ENCODE peak calls at places on chromosome 1, in four cellular contexts. S is astrocyte of the spinal cord, N is cardiac fibroblast, F is RWPE2. E is an unnamed sample.

GRCh38 chr1:63453232-63453631 is 69.8 kb downstream of the ITGB3BP start:
- DNase-seq in S (no peak), N (no peak), F (no peak), E (no peak)

GRCh38 chr1:116762281-116762680 is 8.1 kb downstream of the CD2 start:
- DNase-seq in S (no peak), N (no peak), F (no peak), E (no peak)

GRCh38 chr1:1415751-1416150 is 5.3 kb downstream of the ANKRD65 start:
- DNase-seq in S (no peak), N (no peak), F (no peak), E (no peak)

GRCh38 chr1:11740258-11741192 is 4.6 kb downstream of the AGTRAP start:
- DNase-seq in S (no peak), N (no peak), F (no peak), E (no peak)

GRCh38 chr1:228809621-228810313 is 74.5 kb downstream of the RHOU start:
- DNase-seq in S (no peak), N (no peak), F (no peak), E (no peak)

GRCh38 chr1:206589206-206589605 is 23.1 kb downstream of the EIF2D start:
- DNase-seq in S (peak; percentile 92), N (peak; percentile 96), F (no peak), E (no peak)

GRCh38 chr1:204314893-204315735 is 44.6 kb downstream of the PLEKHA6 start:
- DNase-seq in S (no peak), N (no peak), F (no peak), E (no peak)

GRCh38 chr1:200916681-200917080 is 22.0 kb downstream of the INAVA start:
- DNase-seq in S (no peak), N (no peak), F (no peak), E (no peak)

GRCh38 chr1:153612755-153613331 is at the start of gene S100A16:
- DNase-seq in S (peak; percentile 71), N (peak; percentile 79), F (peak; percentile 89), E (no peak)

GRCh38 chr1:224183591-224184312 is 712 bp downstream of the DEGS1 start:
- DNase-seq in S (peak; percentile 71), N (peak; percentile 60), F (no peak), E (peak; percentile 85)

GRCh38 chr1:208374391-208374941 is 130.3 kb upstream of the PLXNA2 start:
- DNase-seq in S (peak; percentile 62), N (no peak), F (no peak), E (no peak)

GRCh38 chr1:8394456-8395321 is 76.8 kb downstream of the SLC45A1 start:
- DNase-seq in S (peak; percentile 93), N (peak; percentile 91), F (no peak), E (no peak)

GRCh38 chr1:245599413-245600174 is 444.8 kb downstream of the KIF26B start:
- DNase-seq in S (peak; percentile 88), N (peak; percentile 98), F (no peak), E (no peak)

GRCh38 chr1:61645476-61645875 is 79.5 kb downstream of the TM2D1 start:
- DNase-seq in S (no peak), N (no peak), F (no peak), E (no peak)

GRCh38 chr1:239912471-239912870 is 179.2 kb upstream of the FMN2 start:
- DNase-seq in S (peak; percentile 4), N (peak; percentile 7), F (no peak), E (no peak)

GRCh38 chr1:206694551-206695124 is 9.9 kb downstream of the MAPKAPK2 start:
- DNase-seq in S (no peak), N (no peak), F (no peak), E (no peak)

GRCh38 chr1:228837817-228838716 is 102.8 kb downstream of the RHOU start:
- DNase-seq in S (peak; percentile 96), N (peak; percentile 95), F (peak; percentile 65), E (no peak)

GRCh38 chr1:26278835-26279597 is 870 bp upstream of the SH3BGRL3 start:
- DNase-seq in S (peak; percentile 42), N (peak; percentile 49), F (no peak), E (no peak)

GRCh38 chr1:225070972-225071371 is 141.5 kb downstream of the DNAH14 start:
- DNase-seq in S (no peak), N (no peak), F (no peak), E (no peak)

GRCh38 chr1:48619529-48619928 is 147.5 kb upstream of the SPATA6 start:
- DNase-seq in S (peak; percentile 5), N (no peak), F (peak; percentile 60), E (no peak)

GRCh38 chr1:187408217-187409004 is 579.7 kb downstream of the PLA2G4A start:
- DNase-seq in S (peak; percentile 56), N (peak; percentile 52), F (no peak), E (no peak)

GRCh38 chr1:154819628-154820590 is 50.2 kb downstream of the KCNN3 start:
- DNase-seq in S (no peak), N (peak; percentile 10), F (no peak), E (peak; percentile 35)

GRCh38 chr1:203124011-203124410 is 3.5 kb upstream of the ADORA1 start:
- DNase-seq in S (no peak), N (no peak), F (no peak), E (no peak)

GRCh38 chr1:7583291-7584096 is 187.6 kb upstream of the VAMP3 start:
- DNase-seq in S (no peak), N (no peak), F (peak; percentile 33), E (no peak)

GRCh38 chr1:20063861-20064292 is 6.1 kb upstream of the PLA2G5 start:
- DNase-seq in S (peak; percentile 80), N (peak; percentile 53), F (no peak), E (no peak)

GRCh38 chr1:33176362-33176850 is 5.4 kb downstream of the TRIM62 start:
- DNase-seq in S (no peak), N (peak; percentile 20), F (no peak), E (no peak)

GRCh38 chr1:14835725-14836124 is 237.2 kb downstream of the KAZN start:
- DNase-seq in S (peak; percentile 23), N (peak; percentile 42), F (no peak), E (no peak)

GRCh38 chr1:193629875-193630274 is 443.5 kb upstream of the B3GALT2 start:
- DNase-seq in S (no peak), N (peak; percentile 60), F (no peak), E (no peak)

GRCh38 chr1:212287261-212287895 is 2.2 kb downstream of the PPP2R5A start:
- DNase-seq in S (no peak), N (no peak), F (no peak), E (no peak)

GRCh38 chr1:42740756-42741580 is 932 bp upstream of the CLDN19 start:
- DNase-seq in S (no peak), N (no peak), F (no peak), E (no peak)

GRCh38 chr1:85200367-85200869 is 398 bp downstream of the SYDE2 start:
- DNase-seq in S (peak; percentile 13), N (no peak), F (peak; percentile 59), E (no peak)

GRCh38 chr1:41754540-41754939 is 164.2 kb downstream of the HIVEP3 start:
- DNase-seq in S (no peak), N (no peak), F (no peak), E (no peak)

GRCh38 chr1:235736263-235736662 is 86.7 kb upstream of the GNG4 start:
- DNase-seq in S (no peak), N (no peak), F (no peak), E (no peak)

GRCh38 chr1:51768971-51769601 is 109.4 kb downstream of the NRDC start:
- DNase-seq in S (peak; percentile 76), N (peak; percentile 86), F (no peak), E (no peak)

GRCh38 chr1:55329826-55330432 is 114.8 kb upstream of the USP24 start:
- DNase-seq in S (no peak), N (no peak), F (no peak), E (no peak)

GRCh38 chr1:1173793-1174415 is at the start of gene TTLL10:
- DNase-seq in S (no peak), N (no peak), F (peak; percentile 54), E (peak; percentile 45)

DNA sequence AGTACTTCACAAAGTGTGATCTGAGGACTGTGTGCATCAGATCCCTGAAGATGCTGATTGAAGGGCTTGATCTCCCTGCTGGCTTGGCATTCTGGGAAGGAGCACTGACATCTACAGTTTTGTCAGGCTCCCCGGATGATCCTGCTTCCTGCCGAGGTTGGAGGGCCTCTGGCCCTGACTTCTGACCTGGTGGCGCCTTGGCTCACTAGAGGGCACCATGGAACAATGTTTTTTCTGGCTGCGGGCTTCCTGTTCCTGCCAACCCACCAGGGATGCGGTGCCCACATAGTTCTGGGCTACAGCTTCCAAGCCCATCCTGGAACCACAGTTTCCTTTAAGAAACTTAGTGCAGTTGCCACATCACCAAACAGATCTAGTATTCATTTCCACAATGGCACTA is 38.8 kb upstream of the RASAL2 start:
- DNase-seq in S (no peak), N (peak; percentile 56), F (no peak), E (no peak)
- TF ChIP-seq CTCF in S (peak; percentile 12), N (peak; percentile 22), F (peak; percentile 70), E (peak; percentile 45)

GRCh38 chr1:100455478-100456072 is 82.4 kb upstream of the GPR88 start:
- DNase-seq in S (peak; percentile 29), N (peak; percentile 25), F (no peak), E (no peak)
- TF ChIP-seq CTCF in S (peak; percentile 42), N (peak; percentile 35), F (peak; percentile 83), E (peak; percentile 41)

DNA sequence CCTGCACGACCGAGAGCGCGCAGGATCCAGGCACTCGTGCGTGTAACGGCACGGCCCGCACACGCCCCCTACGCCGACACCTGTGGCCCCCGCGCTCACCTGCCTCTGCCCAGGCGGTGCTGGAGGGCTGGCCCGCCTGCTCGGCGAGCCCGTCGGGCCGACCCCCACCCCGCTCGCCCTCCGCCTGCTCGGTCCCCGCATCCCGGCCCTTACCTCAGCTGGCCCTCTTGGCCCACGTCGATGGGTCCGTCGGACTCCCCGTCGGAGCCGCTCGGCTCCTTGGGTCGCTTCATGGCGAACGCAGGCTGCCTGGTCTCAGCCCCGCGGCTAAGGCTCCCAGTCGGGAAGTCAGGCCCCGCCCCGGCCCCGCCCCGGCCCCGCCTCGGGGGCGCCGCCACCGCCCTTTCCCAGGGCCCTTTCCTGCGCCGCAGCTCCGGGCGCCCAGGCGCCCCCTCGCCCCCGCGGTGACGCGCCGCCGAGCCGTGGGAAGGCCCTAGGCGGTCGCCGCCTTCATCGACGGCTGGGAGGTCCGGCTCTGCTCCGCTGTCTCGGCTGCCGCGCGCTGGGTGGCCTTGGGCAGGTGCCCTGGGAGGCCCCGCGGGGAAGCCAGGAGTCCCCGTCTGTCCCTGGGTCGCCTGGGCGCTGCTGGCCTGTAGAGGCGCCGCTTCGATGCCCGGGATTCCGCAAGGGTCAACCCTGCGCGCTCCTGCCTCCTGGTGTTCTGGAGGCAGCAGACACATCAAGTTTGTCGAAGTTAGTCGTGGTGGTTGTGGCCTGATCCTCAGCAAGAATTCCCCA is at the start of gene HEYL:
- DNase-seq in S (no peak), N (peak; percentile 37), F (no peak), E (peak; percentile 39)
- TF ChIP-seq CTCF in S (peak; percentile 34), N (peak; percentile 60), F (no peak), E (peak; percentile 30)

GRCh38 chr1:209807509-209807908 is 1.6 kb upstream of the IRF6 start:
- DNase-seq in S (no peak), N (no peak), F (no peak), E (no peak)
- TF ChIP-seq CTCF in S (no peak), N (no peak), F (no peak), E (no peak)

GRCh38 chr1:101908980-101909379 is 87.7 kb downstream of the OLFM3 start:
- DNase-seq in S (no peak), N (no peak), F (no peak), E (no peak)
- TF ChIP-seq CTCF in S (no peak), N (no peak), F (no peak), E (no peak)